ENCODE peak calls at places on chromosomes 5 and 9, in seven cellular contexts. One of them, this sample, is unnamed.

GRCh38 chr9:114224247-114224610 is 68.9 kb downstream of the COL27A1 start:
- DNase-seq in OCI-LY7: no peak
- DNase-seq in SK-N-SH: no peak
- DNase-seq in hepatocyte: no peak
- DNase-seq in GM23248: peak; percentile 83
- DNase-seq in MM.1S: no peak
- DNase-seq in HCT116: no peak
- DNase-seq in this sample: peak; percentile 91

GRCh38 chr9:135659252-135659651 is 3.9 kb upstream of the LCN9 start:
- DNase-seq in OCI-LY7: no peak
- DNase-seq in SK-N-SH: no peak
- DNase-seq in hepatocyte: no peak
- DNase-seq in GM23248: no peak
- DNase-seq in MM.1S: no peak
- DNase-seq in HCT116: no peak
- DNase-seq in this sample: no peak

GRCh38 chr5:98770911-98771322 is 2.5 kb upstream of the RGMB start:
- DNase-seq in OCI-LY7: peak; percentile 14
- DNase-seq in SK-N-SH: peak; percentile 20
- DNase-seq in hepatocyte: no peak
- DNase-seq in GM23248: no peak
- DNase-seq in MM.1S: no peak
- DNase-seq in HCT116: no peak
- DNase-seq in this sample: no peak

GRCh38 chr5:142495561-142495960 is 170.7 kb upstream of the SPRY4 start:
- DNase-seq in OCI-LY7: no peak
- DNase-seq in SK-N-SH: no peak
- DNase-seq in hepatocyte: no peak
- DNase-seq in GM23248: peak; percentile 50
- DNase-seq in MM.1S: no peak
- DNase-seq in HCT116: no peak
- DNase-seq in this sample: no peak

GRCh38 chr5:117748336-117748735 is 1173.7 kb upstream of the SEMA6A start:
- DNase-seq in OCI-LY7: no peak
- DNase-seq in SK-N-SH: no peak
- DNase-seq in hepatocyte: no peak
- DNase-seq in GM23248: no peak
- DNase-seq in MM.1S: no peak
- DNase-seq in HCT116: no peak
- DNase-seq in this sample: no peak

GRCh38 chr9:129759329-129759728 is 6.5 kb upstream of the PTGES start:
- DNase-seq in OCI-LY7: no peak
- DNase-seq in SK-N-SH: no peak
- DNase-seq in hepatocyte: no peak
- DNase-seq in GM23248: no peak
- DNase-seq in MM.1S: no peak
- DNase-seq in HCT116: no peak
- DNase-seq in this sample: no peak

GRCh38 chr5:135174315-135175096 is 140.5 kb upstream of the PITX1 start:
- DNase-seq in OCI-LY7: no peak
- DNase-seq in SK-N-SH: no peak
- DNase-seq in hepatocyte: no peak
- DNase-seq in GM23248: no peak
- DNase-seq in MM.1S: no peak
- DNase-seq in HCT116: no peak
- DNase-seq in this sample: no peak

GRCh38 chr9:134189475-134190231 is 25.3 kb upstream of the RNU6ATAC start:
- DNase-seq in OCI-LY7: no peak
- DNase-seq in SK-N-SH: peak; percentile 25
- DNase-seq in hepatocyte: no peak
- DNase-seq in GM23248: no peak
- DNase-seq in MM.1S: no peak
- DNase-seq in HCT116: no peak
- DNase-seq in this sample: no peak

GRCh38 chr5:160438316-160439204 is 16.9 kb downstream of the PTTG1 start:
- DNase-seq in OCI-LY7: peak; percentile 79
- DNase-seq in SK-N-SH: peak; percentile 63
- DNase-seq in hepatocyte: peak; percentile 75
- DNase-seq in GM23248: peak; percentile 76
- DNase-seq in MM.1S: peak; percentile 80
- DNase-seq in HCT116: peak; percentile 48
- DNase-seq in this sample: peak; percentile 73

GRCh38 chr5:124997186-124997893 is 250.9 kb upstream of the ZNF608 start:
- DNase-seq in OCI-LY7: no peak
- DNase-seq in SK-N-SH: no peak
- DNase-seq in hepatocyte: no peak
- DNase-seq in GM23248: peak; percentile 10
- DNase-seq in MM.1S: no peak
- DNase-seq in HCT116: no peak
- DNase-seq in this sample: peak; percentile 26

GRCh38 chr5:95863383-95863757 is 40.8 kb upstream of the GLRX start:
- DNase-seq in OCI-LY7: no peak
- DNase-seq in SK-N-SH: no peak
- DNase-seq in hepatocyte: peak; percentile 53
- DNase-seq in GM23248: peak; percentile 80
- DNase-seq in MM.1S: no peak
- DNase-seq in HCT116: no peak
- DNase-seq in this sample: no peak

GRCh38 chr9:16705121-16705604 is 165.3 kb downstream of the BNC2 start:
- DNase-seq in OCI-LY7: no peak
- DNase-seq in SK-N-SH: peak; percentile 20
- DNase-seq in hepatocyte: peak; percentile 72
- DNase-seq in GM23248: peak; percentile 96
- DNase-seq in MM.1S: no peak
- DNase-seq in HCT116: no peak
- DNase-seq in this sample: peak; percentile 95

GRCh38 chr5:102858808-102859207 is 103.7 kb downstream of the PAM start:
- DNase-seq in OCI-LY7: no peak
- DNase-seq in SK-N-SH: no peak
- DNase-seq in hepatocyte: no peak
- DNase-seq in GM23248: peak; percentile 87
- DNase-seq in MM.1S: no peak
- DNase-seq in HCT116: no peak
- DNase-seq in this sample: peak; percentile 93

GRCh38 chr5:115702025-115702424 is 76.2 kb upstream of the TMED7 start:
- DNase-seq in OCI-LY7: no peak
- DNase-seq in SK-N-SH: no peak
- DNase-seq in hepatocyte: no peak
- DNase-seq in GM23248: no peak
- DNase-seq in MM.1S: no peak
- DNase-seq in HCT116: no peak
- DNase-seq in this sample: no peak

GRCh38 chr5:54520438-54520846 is 2.9 kb downstream of the SNX18 start:
- DNase-seq in OCI-LY7: no peak
- DNase-seq in SK-N-SH: no peak
- DNase-seq in hepatocyte: peak; percentile 46
- DNase-seq in GM23248: peak; percentile 65
- DNase-seq in MM.1S: no peak
- DNase-seq in HCT116: no peak
- DNase-seq in this sample: peak; percentile 20

GRCh38 chr5:139863855-139864558 is 68.4 kb downstream of the PSD2 start:
- DNase-seq in OCI-LY7: peak; percentile 59
- DNase-seq in SK-N-SH: peak; percentile 85
- DNase-seq in hepatocyte: peak; percentile 78
- DNase-seq in GM23248: peak; percentile 72
- DNase-seq in MM.1S: peak; percentile 39
- DNase-seq in HCT116: no peak
- DNase-seq in this sample: peak; percentile 64

GRCh38 chr5:126364206-126364902 is 58.9 kb upstream of the GRAMD2B start:
- DNase-seq in OCI-LY7: no peak
- DNase-seq in SK-N-SH: no peak
- DNase-seq in hepatocyte: no peak
- DNase-seq in GM23248: no peak
- DNase-seq in MM.1S: no peak
- DNase-seq in HCT116: no peak
- DNase-seq in this sample: no peak

GRCh38 chr9:36744678-36745077 is 172.0 kb downstream of the MELK start:
- DNase-seq in OCI-LY7: no peak
- DNase-seq in SK-N-SH: peak; percentile 53
- DNase-seq in hepatocyte: no peak
- DNase-seq in GM23248: no peak
- DNase-seq in MM.1S: no peak
- DNase-seq in HCT116: no peak
- DNase-seq in this sample: peak; percentile 1

GRCh38 chr5:149549461-149550266 is 1.6 kb downstream of the CSNK1A1 start:
- DNase-seq in OCI-LY7: peak; percentile 85
- DNase-seq in SK-N-SH: peak; percentile 46
- DNase-seq in hepatocyte: peak; percentile 61
- DNase-seq in GM23248: peak; percentile 83
- DNase-seq in MM.1S: peak; percentile 52
- DNase-seq in HCT116: peak; percentile 64
- DNase-seq in this sample: peak; percentile 49

GRCh38 chr5:171391996-171392577 is 4.4 kb downstream of the NPM1 start:
- DNase-seq in OCI-LY7: no peak
- DNase-seq in SK-N-SH: no peak
- DNase-seq in hepatocyte: no peak
- DNase-seq in GM23248: no peak
- DNase-seq in MM.1S: no peak
- DNase-seq in HCT116: no peak
- DNase-seq in this sample: no peak

GRCh38 chr5:176573564-176574296 is 24.6 kb downstream of the CDHR2 start:
- DNase-seq in OCI-LY7: peak; percentile 74
- DNase-seq in SK-N-SH: peak; percentile 94
- DNase-seq in hepatocyte: peak; percentile 59
- DNase-seq in GM23248: peak; percentile 52
- DNase-seq in MM.1S: peak; percentile 50
- DNase-seq in HCT116: peak; percentile 32
- DNase-seq in this sample: peak; percentile 63

GRCh38 chr5:1103093-1103492 is 8.8 kb downstream of the SLC12A7 start:
- DNase-seq in OCI-LY7: no peak
- DNase-seq in SK-N-SH: no peak
- DNase-seq in hepatocyte: peak; percentile 56
- DNase-seq in GM23248: no peak
- DNase-seq in MM.1S: no peak
- DNase-seq in HCT116: no peak
- DNase-seq in this sample: no peak

GRCh38 chr5:1103505-1104326 is 8.1 kb downstream of the SLC12A7 start:
- DNase-seq in OCI-LY7: no peak
- DNase-seq in SK-N-SH: no peak
- DNase-seq in hepatocyte: peak; percentile 64
- DNase-seq in GM23248: peak; percentile 19
- DNase-seq in MM.1S: no peak
- DNase-seq in HCT116: no peak
- DNase-seq in this sample: no peak

GRCh38 chr5:1106385-1107166 is 5.3 kb downstream of the SLC12A7 start:
- DNase-seq in OCI-LY7: no peak
- DNase-seq in SK-N-SH: no peak
- DNase-seq in hepatocyte: peak; percentile 54
- DNase-seq in GM23248: no peak
- DNase-seq in MM.1S: no peak
- DNase-seq in HCT116: no peak
- DNase-seq in this sample: no peak

GRCh38 chr5:1105350-1106265 is 6.3 kb downstream of the SLC12A7 start:
- DNase-seq in OCI-LY7: no peak
- DNase-seq in SK-N-SH: no peak
- DNase-seq in hepatocyte: peak; percentile 87
- DNase-seq in GM23248: no peak
- DNase-seq in MM.1S: no peak
- DNase-seq in HCT116: no peak
- DNase-seq in this sample: no peak

DNA sequence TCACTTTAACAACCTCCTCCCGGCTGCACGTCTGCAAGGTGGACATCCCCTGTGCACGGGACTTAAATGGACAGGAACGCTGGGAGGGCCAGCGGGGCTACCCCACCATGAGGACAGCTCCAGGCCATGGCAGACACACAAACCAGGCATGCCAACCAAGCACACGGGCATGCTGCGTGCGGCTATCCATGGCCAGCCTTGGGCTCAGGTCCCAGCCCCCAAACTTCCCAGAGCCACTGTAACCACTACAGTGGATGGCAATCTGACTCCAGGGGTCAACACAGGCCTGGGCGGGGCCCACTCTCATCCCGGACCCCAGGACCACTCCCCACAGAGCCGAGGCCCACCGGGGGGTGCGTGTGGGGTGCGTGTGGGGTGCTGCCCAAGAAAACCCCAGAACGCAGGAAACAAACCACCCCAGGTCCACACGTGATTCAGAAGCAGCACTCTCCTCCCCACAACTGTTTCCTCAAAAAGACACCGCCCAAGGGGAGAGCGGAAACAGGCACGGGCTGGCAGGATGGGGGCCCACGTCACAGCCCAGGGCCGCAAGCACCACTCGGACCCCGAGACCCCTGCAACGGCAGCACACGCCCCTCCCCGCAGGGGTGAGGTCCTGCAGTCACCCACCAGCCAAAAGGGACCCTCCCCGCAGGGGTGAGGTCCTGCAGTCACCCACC is 7.4 kb downstream of the SLC12A7 start:
- DNase-seq in OCI-LY7: no peak
- DNase-seq in SK-N-SH: no peak
- DNase-seq in hepatocyte: no peak
- DNase-seq in GM23248: no peak
- DNase-seq in MM.1S: no peak
- DNase-seq in HCT116: no peak
- DNase-seq in this sample: no peak
- H3K4me1 ChIP-seq in OCI-LY7: no peaks in the 10 kb centered on the region
- H3K4me1 ChIP-seq in SK-N-SH: no peaks in the 10 kb centered on the region
- H3K4me1 ChIP-seq in hepatocyte: peaks cover 88% of the 10 kb centered on the region
- H3K4me1 ChIP-seq in GM23248: no peaks in the 10 kb centered on the region
- H3K4me1 ChIP-seq in MM.1S: no peaks in the 10 kb centered on the region
- H3K4me1 ChIP-seq in HCT116: no peaks in the 10 kb centered on the region
- H3K4me1 ChIP-seq in this sample: no peaks in the 10 kb centered on the region

DNA sequence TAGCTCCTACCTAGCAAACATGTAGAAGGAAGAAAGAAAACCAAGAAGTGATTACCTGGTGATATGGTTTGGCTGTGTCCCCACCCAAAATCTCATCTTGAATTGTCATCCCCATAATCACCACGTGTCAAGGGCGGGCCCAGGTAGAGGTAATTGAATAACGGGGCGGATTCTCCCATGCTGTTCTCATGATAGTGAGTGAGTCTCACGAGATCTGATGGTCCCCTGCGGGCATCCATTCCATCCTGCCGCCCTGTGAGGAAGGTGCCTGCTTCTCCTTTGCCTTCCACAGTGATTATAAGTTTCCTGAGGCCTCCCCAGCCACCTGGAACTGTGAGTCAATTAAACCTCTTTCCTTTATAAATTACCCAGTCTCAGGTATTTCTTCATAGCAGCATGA is 27.4 kb upstream of the ANKRD34B start:
- DNase-seq in OCI-LY7: no peak
- DNase-seq in SK-N-SH: no peak
- DNase-seq in hepatocyte: no peak
- DNase-seq in GM23248: no peak
- DNase-seq in MM.1S: no peak
- DNase-seq in HCT116: no peak
- DNase-seq in this sample: no peak
- TF ChIP-seq EZH2phosphoT487 in OCI-LY7: no peak
- TF ChIP-seq EZH2phosphoT487 in SK-N-SH: no peak
- TF ChIP-seq EZH2phosphoT487 in hepatocyte: no peak
- TF ChIP-seq EZH2phosphoT487 in GM23248: no peak
- TF ChIP-seq EZH2phosphoT487 in MM.1S: no peak
- TF ChIP-seq EZH2phosphoT487 in HCT116: no peak
- TF ChIP-seq EZH2phosphoT487 in this sample: no peak

GRCh38 chr5:119379929-119380328 is 24.1 kb downstream of the TNFAIP8 start:
- DNase-seq in OCI-LY7: no peak
- DNase-seq in SK-N-SH: no peak
- DNase-seq in hepatocyte: no peak
- DNase-seq in GM23248: no peak
- DNase-seq in MM.1S: no peak
- DNase-seq in HCT116: no peak
- DNase-seq in this sample: no peak
- H3K4me1 ChIP-seq in OCI-LY7: peaks cover 17% of the 10 kb centered on the region
- H3K4me1 ChIP-seq in SK-N-SH: peaks cover 11% of the 10 kb centered on the region
- H3K4me1 ChIP-seq in hepatocyte: no peaks in the 10 kb centered on the region
- H3K4me1 ChIP-seq in GM23248: peaks cover 12% of the 10 kb centered on the region
- H3K4me1 ChIP-seq in MM.1S: no peaks in the 10 kb centered on the region
- H3K4me1 ChIP-seq in HCT116: no peaks in the 10 kb centered on the region
- H3K4me1 ChIP-seq in this sample: no peaks in the 10 kb centered on the region

GRCh38 chr9:87256973-87257372 is 240.7 kb upstream of the DAPK1 start:
- DNase-seq in OCI-LY7: no peak
- DNase-seq in SK-N-SH: no peak
- DNase-seq in hepatocyte: no peak
- DNase-seq in GM23248: peak; percentile 33
- DNase-seq in MM.1S: no peak
- DNase-seq in HCT116: no peak
- DNase-seq in this sample: no peak
- TF ChIP-seq EZH2phosphoT487 in OCI-LY7: no peak
- TF ChIP-seq EZH2phosphoT487 in SK-N-SH: no peak
- TF ChIP-seq EZH2phosphoT487 in hepatocyte: no peak
- TF ChIP-seq EZH2phosphoT487 in GM23248: no peak
- TF ChIP-seq EZH2phosphoT487 in MM.1S: no peak
- TF ChIP-seq EZH2phosphoT487 in HCT116: no peak
- TF ChIP-seq EZH2phosphoT487 in this sample: no peak

This sample was measured in PC-3.